ENCODE peak calls at places on chromosomes 16 and 17, in four cellular contexts. A is uterus; K is left ventricle myocardium inferior; Z is CD4-positive, alpha-beta T cell. F is an unnamed sample.

GRCh38 chr16:14539631-14540030 is 90.4 kb downstream of the PARN start:
- DNase-seq in A (no peak), K (no peak), Z (no peak), F (no peak)

GRCh38 chr17:82104797-82105416 is 6.9 kb upstream of the FASN start:
- DNase-seq in A (no peak), K (no peak), Z (no peak), F (no peak)

GRCh38 chr17:47305302-47305923 is 18.3 kb upstream of the EFCAB13 start:
- DNase-seq in A (no peak), K (no peak), Z (no peak), F (no peak)

GRCh38 chr16:55703003-55704001 is 47.5 kb downstream of the SLC6A2 start:
- DNase-seq in A (no peak), K (no peak), Z (no peak), F (no peak)

GRCh38 chr17:38364741-38365140 is 13.1 kb downstream of the SOCS7 start:
- DNase-seq in A (no peak), K (no peak), Z (no peak), F (no peak)

GRCh38 chr17:35241520-35241919 is 1.4 kb upstream of the SLFN5 start:
- DNase-seq in A (no peak), K (no peak), Z (peak), F (no peak)

GRCh38 chr16:5069854-5070253 is 1.8 kb upstream of the ALG1 start:
- DNase-seq in A (no peak), K (no peak), Z (no peak), F (no peak)

GRCh38 chr16:471353-472198 is 46.1 kb downstream of the RAB11FIP3 start:
- DNase-seq in A (no peak), K (peak), Z (no peak), F (peak)

GRCh38 chr17:50953831-50954601 is 87.9 kb upstream of the TOB1 start:
- DNase-seq in A (peak), K (peak), Z (no peak), F (peak)

GRCh38 chr16:27620533-27620932 is 70.6 kb downstream of the KATNIP start:
- DNase-seq in A (no peak), K (no peak), Z (no peak), F (no peak)

GRCh38 chr17:39889200-39889599 is 21.2 kb downstream of the ZPBP2 start:
- DNase-seq in A (no peak), K (no peak), Z (no peak), F (no peak)

GRCh38 chr16:65068151-65068740 is 53.6 kb downstream of the CDH11 start:
- DNase-seq in A (no peak), K (no peak), Z (no peak), F (no peak)

GRCh38 chr17:16662936-16663335 is 9.3 kb upstream of the ZNF624 start:
- DNase-seq in A (no peak), K (no peak), Z (no peak), F (no peak)

GRCh38 chr17:82110298-82110697 is 12.3 kb upstream of the FASN start:
- DNase-seq in A (no peak), K (no peak), Z (no peak), F (no peak)

GRCh38 chr17:47813512-47814031 is 8.0 kb downstream of the OSBPL7 start:
- DNase-seq in A (no peak), K (no peak), Z (no peak), F (no peak)

GRCh38 chr16:70294385-70295029 is 4.5 kb upstream of the DDX19B start:
- DNase-seq in A (no peak), K (no peak), Z (no peak), F (no peak)

GRCh38 chr17:35073183-35073790 is 9.8 kb upstream of the RFFL start:
- DNase-seq in A (no peak), K (no peak), Z (no peak), F (no peak)

GRCh38 chr16:78118469-78119025 is 19.1 kb downstream of the WWOX start:
- DNase-seq in A (no peak), K (no peak), Z (no peak), F (no peak)

GRCh38 chr17:28570716-28571254 is 539 bp downstream of the PIGS start:
- DNase-seq in A (no peak), K (peak), Z (peak), F (peak)

GRCh38 chr16:17451835-17452234 is 18.9 kb downstream of the XYLT1 start:
- DNase-seq in A (no peak), K (no peak), Z (no peak), F (no peak)

GRCh38 chr16:31148281-31148728 is 1.6 kb downstream of the PRSS36 start:
- DNase-seq in A (no peak), K (no peak), Z (no peak), F (no peak)

GRCh38 chr16:65002265-65002664 is 119.6 kb downstream of the CDH11 start:
- DNase-seq in A (no peak), K (no peak), Z (no peak), F (peak)

GRCh38 chr16:11345040-11345862 is at the start of gene RMI2:
- DNase-seq in A (peak), K (peak), Z (peak), F (peak)

GRCh38 chr16:75292691-75293090 is 41.3 kb upstream of the BCAR1 start:
- DNase-seq in A (no peak), K (no peak), Z (no peak), F (no peak)

GRCh38 chr17:39716879-39717536 is 13.3 kb downstream of the MIEN1 start:
- DNase-seq in A (no peak), K (no peak), Z (no peak), F (no peak)

GRCh38 chr16:30352488-30353401 is 2.4 kb downstream of the CD2BP2 start:
- DNase-seq in A (no peak), K (no peak), Z (no peak), F (no peak)

GRCh38 chr17:17075037-17075755 is 32.9 kb downstream of the MPRIP start:
- DNase-seq in A (peak), K (peak), Z (no peak), F (peak)

GRCh38 chr16:59878479-59878878 is 1144.4 kb upstream of the GOT2 start:
- DNase-seq in A (no peak), K (no peak), Z (no peak), F (no peak)

GRCh38 chr17:37741334-37742113 is 3.3 kb downstream of the HNF1B start:
- DNase-seq in A (no peak), K (no peak), Z (no peak), F (no peak)

GRCh38 chr16:30700971-30701370 is 2.0 kb downstream of the SRCAP start:
- DNase-seq in A (no peak), K (no peak), Z (no peak), F (no peak)

GRCh38 chr17:511833-512251 is 159.2 kb upstream of the RPH3AL start:
- DNase-seq in A (peak), K (no peak), Z (no peak), F (peak)

GRCh38 chr16:86625821-86626220 is 47.5 kb downstream of the FOXL1 start:
- DNase-seq in A (no peak), K (no peak), Z (no peak), F (no peak)

GRCh38 chr16:86620184-86620583 is 41.8 kb downstream of the FOXL1 start:
- DNase-seq in A (no peak), K (no peak), Z (no peak), F (no peak)

GRCh38 chr16:86625029-86625428 is 46.7 kb downstream of the FOXL1 start:
- DNase-seq in A (no peak), K (no peak), Z (no peak), F (no peak)

GRCh38 chr16:86621966-86622365 is 43.6 kb downstream of the FOXL1 start:
- DNase-seq in A (no peak), K (no peak), Z (no peak), F (no peak)

DNA sequence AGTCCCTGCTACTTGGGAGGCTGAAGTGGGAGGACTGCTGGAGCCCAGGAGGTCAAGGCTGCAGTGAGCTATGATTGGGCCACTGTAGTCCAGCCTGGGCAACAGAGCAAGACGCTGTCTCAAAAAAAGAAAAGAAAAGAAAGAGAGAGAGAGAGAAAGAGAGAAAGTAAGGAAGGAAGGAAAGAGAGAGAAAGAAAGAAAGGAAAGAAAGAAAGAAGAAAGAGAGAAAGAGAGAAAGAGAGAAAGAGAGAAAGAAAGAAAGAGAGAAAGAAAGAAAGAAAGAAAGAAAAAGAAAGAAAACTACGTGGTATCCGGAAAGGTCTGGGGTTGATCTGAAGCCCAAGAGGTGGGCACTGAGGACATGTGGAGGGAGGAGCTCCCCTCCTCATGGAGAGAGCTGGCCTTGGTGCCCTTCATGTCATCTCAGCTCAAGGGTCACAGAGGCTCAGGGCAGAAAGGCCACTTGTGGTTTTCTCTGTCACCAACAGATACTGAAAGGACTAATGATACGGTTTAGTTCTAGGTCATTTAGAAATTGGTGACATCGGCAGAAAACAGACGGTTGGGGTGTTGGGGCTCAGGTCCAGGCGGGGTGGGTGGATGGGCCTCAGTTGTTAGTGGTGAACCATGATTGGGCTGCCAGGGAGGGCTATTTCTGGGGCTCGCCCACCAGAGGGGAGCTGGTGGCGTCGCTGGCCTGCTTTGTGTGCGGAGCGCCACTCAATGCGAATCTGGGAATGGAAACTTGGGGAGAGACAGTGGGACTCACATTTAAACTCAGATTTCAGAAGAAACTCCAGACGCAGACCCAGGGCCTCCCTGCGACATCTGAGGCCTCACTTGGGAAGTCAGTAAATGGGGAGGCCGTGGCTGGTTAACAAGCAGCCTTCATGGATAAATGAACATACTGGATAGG is 44.6 kb downstream of the FOXL1 start:
- DNase-seq in A (no peak), K (no peak), Z (no peak), F (no peak)
- TF ChIP-seq CTCF in A (no peak), K (no peak), Z (no peak), F (no peak)

DNA sequence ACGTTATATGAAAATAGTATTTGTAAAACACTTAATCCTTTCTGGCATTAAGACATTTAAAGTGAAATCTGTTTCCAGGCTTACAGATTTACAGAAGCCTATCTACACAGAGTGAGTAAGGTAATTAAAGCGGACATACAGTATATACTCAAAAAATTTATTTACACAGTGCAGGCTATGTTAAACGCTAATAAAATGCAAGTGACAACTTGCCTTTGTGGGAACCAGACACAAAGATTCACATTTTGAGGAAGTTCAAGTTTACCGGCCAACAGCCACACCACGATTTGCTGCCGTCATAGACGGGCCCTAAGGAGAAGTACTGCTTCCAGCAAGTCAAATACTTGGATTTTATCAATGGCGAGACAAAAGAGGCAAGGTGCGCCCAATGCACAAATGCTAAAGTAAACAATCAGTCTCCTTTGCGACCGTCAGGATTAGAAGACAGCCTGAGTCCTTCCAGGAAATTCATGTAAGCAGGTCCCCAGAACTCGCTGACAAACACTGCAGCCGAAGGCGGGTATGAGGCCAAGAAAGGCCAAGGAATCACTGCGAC is 799 bp downstream of the VPS35 start:
- DNase-seq in A (no peak), K (peak), Z (no peak), F (peak)
- TF ChIP-seq CTCF in A (no peak), K (no peak), Z (peak), F (no peak)

GRCh38 chr16:68711421-68712139 is 25.5 kb upstream of the CDH1 start:
- DNase-seq in A (no peak), K (peak), Z (no peak), F (no peak)

GRCh38 chr16:68704232-68704867 is 32.7 kb upstream of the CDH1 start:
- DNase-seq in A (peak), K (peak), Z (peak), F (peak)

GRCh38 chr16:68713430-68713829 is 23.7 kb upstream of the CDH1 start:
- DNase-seq in A (no peak), K (no peak), Z (no peak), F (no peak)

DNA sequence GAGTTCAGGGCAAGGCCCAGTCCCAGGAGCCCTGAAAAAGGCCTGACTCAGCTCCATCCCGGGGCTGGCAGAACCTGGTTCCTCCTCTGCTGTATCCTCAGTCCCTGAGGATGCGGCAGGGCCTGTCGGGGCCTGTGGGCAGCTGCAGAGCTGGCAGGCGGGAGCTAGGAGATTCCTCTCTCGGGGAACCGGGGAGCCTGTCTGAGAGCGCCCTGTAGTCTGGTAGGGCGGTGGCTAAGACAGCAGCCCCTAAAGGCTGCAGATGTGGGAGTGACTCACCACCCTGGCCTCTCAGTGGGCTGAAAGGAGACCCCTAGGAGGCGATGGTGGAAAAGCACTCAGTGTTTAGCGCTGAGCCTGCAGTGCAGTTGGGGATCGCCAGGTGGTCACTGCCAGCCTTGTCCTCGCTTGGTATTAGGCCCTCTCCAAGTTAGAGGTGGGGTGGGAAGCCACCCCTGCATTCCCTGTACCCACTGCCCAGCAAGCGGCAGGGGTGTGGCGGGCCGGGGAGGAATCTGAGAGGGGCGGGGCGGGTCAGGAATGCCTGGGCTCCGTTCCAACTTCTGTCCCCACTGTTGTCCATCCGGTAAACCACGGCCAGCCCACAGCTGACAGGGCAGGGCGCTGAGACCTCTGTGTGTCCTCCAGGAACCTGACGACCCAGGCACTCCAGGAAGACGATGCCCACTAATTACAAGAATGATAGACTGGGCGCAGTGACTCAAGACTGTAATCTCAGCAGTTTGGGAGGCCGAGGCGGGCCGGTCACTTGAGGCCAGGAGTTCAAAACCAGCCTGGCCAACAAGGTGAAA is 29.5 kb upstream of the CDH1 start:
- DNase-seq in A (no peak), K (peak), Z (no peak), F (no peak)
- TF ChIP-seq CTCF in A (no peak), K (no peak), Z (no peak), F (no peak)

GRCh38 chr17:7982666-7983065 is 19.7 kb upstream of the GUCY2D start:
- DNase-seq in A (no peak), K (no peak), Z (no peak), F (no peak)
- TF ChIP-seq CTCF in A (no peak), K (no peak), Z (no peak), F (no peak)

GRCh38 chr17:48830840-48831548 is at the start of gene CALCOCO2:
- DNase-seq in A (peak), K (peak), Z (peak), F (peak)
- TF ChIP-seq CTCF in A (no peak), K (no peak), Z (no peak), F (peak)

GRCh38 chr16:57648590-57649442 is 19.3 kb upstream of the ADGRG3 start:
- DNase-seq in A (peak), K (peak), Z (peak), F (peak)
- TF ChIP-seq CTCF in A (peak), K (peak), Z (peak), F (peak)

GRCh38 chr16:48538746-48539484 is 71.1 kb downstream of the N4BP1 start:
- DNase-seq in A (no peak), K (no peak), Z (no peak), F (no peak)
- TF ChIP-seq CTCF in A (no peak), K (peak), Z (no peak), F (peak)